ENCODE peak calls at places on chromosomes 16 and 17, in nine cellular contexts. M is AG10803; X is fibroblast of the conjunctiva; E is non-pigmented ciliary epithelial cell; A is NCI-H146; Z is stimulated activated CD4-positive, alpha-beta T cell treated with anti-CD3 and anti-CD28 coated beads, Interleukin-1b, Interleukin-23, amount 100 ng/mL, for 24 hours; O is NCI-H1105 treated with DMSO at 0.1 percent for 48 hours; F is adrenal gland; P is T-helper 9 cell. C is an unnamed sample.

GRCh38 chr16:56244612-56245011 is 53.3 kb downstream of the GNAO1 start:
- DNase-seq in M (no peak), X (no peak), E (no peak), A (no peak), Z (no peak), O (no peak), F (no peak), P (no peak), C (no peak)

GRCh38 chr16:48299471-48299870 is 52.1 kb upstream of the ABCC11 start:
- DNase-seq in M (no peak), X (no peak), E (no peak), A (no peak), Z (no peak), O (no peak), F (no peak), P (no peak), C (no peak)

GRCh38 chr17:54099221-54099620 is 276.5 kb downstream of the KIF2B start:
- DNase-seq in M (no peak), X (no peak), E (no peak), A (no peak), Z (no peak), O (no peak), F (no peak), P (no peak), C (no peak)

GRCh38 chr17:57555636-57556175 is 189.4 kb downstream of the CCDC182 start:
- DNase-seq in M (no peak), X (no peak), E (no peak), A (no peak), Z (no peak), O (no peak), F (no peak), P (no peak), C (no peak)

GRCh38 chr17:74156878-74157277 is 46.6 kb upstream of the RPL38 start:
- DNase-seq in M (no peak), X (no peak), E (no peak), A (no peak), Z (no peak), O (no peak), F (no peak), P (no peak), C (no peak)

GRCh38 chr17:57864273-57864672 is 14.4 kb upstream of the MRPS23 start:
- DNase-seq in M (no peak), X (no peak), E (no peak), A (no peak), Z (no peak), O (no peak), F (peak; percentile 10), P (no peak), C (no peak)

GRCh38 chr17:63222655-63223054 is 223.5 kb downstream of the CYB561 start:
- DNase-seq in M (peak; percentile 3), X (no peak), E (no peak), A (no peak), Z (no peak), O (no peak), F (no peak), P (no peak), C (no peak)

GRCh38 chr17:78774956-78775571 is 7.0 kb downstream of the CYTH1 start:
- DNase-seq in M (no peak), X (no peak), E (no peak), A (no peak), Z (no peak), O (no peak), F (no peak), P (peak; percentile 52), C (no peak)

GRCh38 chr16:57618306-57619132 is 9.9 kb upstream of the ADGRG1 start:
- DNase-seq in M (peak; percentile 25), X (no peak), E (no peak), A (no peak), Z (no peak), O (no peak), F (no peak), P (no peak), C (no peak)

C was measured in left ventricle myocardium superior.